ENCODE peak calls at places on chromosomes 5 and 9, in seven cellular contexts. One of them, this sample, is unnamed.

GRCh38 chr5:114949001-114949400 is 220.7 kb downstream of the TRIM36 start:
- DNase-seq in HT-29: no peak
- DNase-seq in T-helper 2 cell: no peak
- DNase-seq in colonic mucosa: no peak
- DNase-seq in HCT116: no peak
- DNase-seq in stimulated activated CD4-positive, alpha-beta T cell treated with anti-CD3 and anti-CD28 coated beads, Interleukin-12 subunit alpha, Interleukin-12 subunit beta, amount 100 ng/mL, for 48 hours: no peak
- DNase-seq in ascending aorta: no peak
- DNase-seq in this sample: no peak

GRCh38 chr5:82163459-82164108 is 114.6 kb downstream of the RPS23 start:
- DNase-seq in HT-29: peak
- DNase-seq in T-helper 2 cell: no peak
- DNase-seq in colonic mucosa: no peak
- DNase-seq in HCT116: no peak
- DNase-seq in stimulated activated CD4-positive, alpha-beta T cell treated with anti-CD3 and anti-CD28 coated beads, Interleukin-12 subunit alpha, Interleukin-12 subunit beta, amount 100 ng/mL, for 48 hours: no peak
- DNase-seq in ascending aorta: no peak
- DNase-seq in this sample: no peak

GRCh38 chr5:157222506-157223230 is 42.0 kb downstream of the ITK start:
- DNase-seq in HT-29: no peak
- DNase-seq in T-helper 2 cell: peak
- DNase-seq in colonic mucosa: no peak
- DNase-seq in HCT116: no peak
- DNase-seq in stimulated activated CD4-positive, alpha-beta T cell treated with anti-CD3 and anti-CD28 coated beads, Interleukin-12 subunit alpha, Interleukin-12 subunit beta, amount 100 ng/mL, for 48 hours: peak
- DNase-seq in ascending aorta: no peak
- DNase-seq in this sample: peak

GRCh38 chr5:150356575-150357284 is 767 bp upstream of the TCOF1 start:
- DNase-seq in HT-29: no peak
- DNase-seq in T-helper 2 cell: no peak
- DNase-seq in colonic mucosa: peak
- DNase-seq in HCT116: no peak
- DNase-seq in stimulated activated CD4-positive, alpha-beta T cell treated with anti-CD3 and anti-CD28 coated beads, Interleukin-12 subunit alpha, Interleukin-12 subunit beta, amount 100 ng/mL, for 48 hours: no peak
- DNase-seq in ascending aorta: no peak
- DNase-seq in this sample: no peak

GRCh38 chr9:129811967-129812363 is 9.0 kb downstream of the TOR1B start:
- DNase-seq in HT-29: no peak
- DNase-seq in T-helper 2 cell: no peak
- DNase-seq in colonic mucosa: no peak
- DNase-seq in HCT116: no peak
- DNase-seq in stimulated activated CD4-positive, alpha-beta T cell treated with anti-CD3 and anti-CD28 coated beads, Interleukin-12 subunit alpha, Interleukin-12 subunit beta, amount 100 ng/mL, for 48 hours: no peak
- DNase-seq in ascending aorta: no peak
- DNase-seq in this sample: no peak

GRCh38 chr9:109560470-109561132 is 62.5 kb upstream of the PTPN3 start:
- DNase-seq in HT-29: peak
- DNase-seq in T-helper 2 cell: no peak
- DNase-seq in colonic mucosa: no peak
- DNase-seq in HCT116: peak
- DNase-seq in stimulated activated CD4-positive, alpha-beta T cell treated with anti-CD3 and anti-CD28 coated beads, Interleukin-12 subunit alpha, Interleukin-12 subunit beta, amount 100 ng/mL, for 48 hours: no peak
- DNase-seq in ascending aorta: peak
- DNase-seq in this sample: no peak

GRCh38 chr9:129665008-129665771 is at the start of gene PRRX2:
- DNase-seq in HT-29: no peak
- DNase-seq in T-helper 2 cell: no peak
- DNase-seq in colonic mucosa: no peak
- DNase-seq in HCT116: no peak
- DNase-seq in stimulated activated CD4-positive, alpha-beta T cell treated with anti-CD3 and anti-CD28 coated beads, Interleukin-12 subunit alpha, Interleukin-12 subunit beta, amount 100 ng/mL, for 48 hours: no peak
- DNase-seq in ascending aorta: peak
- DNase-seq in this sample: peak

GRCh38 chr5:112109331-112109993 is 309.6 kb downstream of the EPB41L4A start:
- DNase-seq in HT-29: peak
- DNase-seq in T-helper 2 cell: no peak
- DNase-seq in colonic mucosa: peak
- DNase-seq in HCT116: peak
- DNase-seq in stimulated activated CD4-positive, alpha-beta T cell treated with anti-CD3 and anti-CD28 coated beads, Interleukin-12 subunit alpha, Interleukin-12 subunit beta, amount 100 ng/mL, for 48 hours: no peak
- DNase-seq in ascending aorta: no peak
- DNase-seq in this sample: peak

GRCh38 chr9:98357921-98358535 is 102.6 kb upstream of the TBC1D2 start:
- DNase-seq in HT-29: no peak
- DNase-seq in T-helper 2 cell: no peak
- DNase-seq in colonic mucosa: no peak
- DNase-seq in HCT116: no peak
- DNase-seq in stimulated activated CD4-positive, alpha-beta T cell treated with anti-CD3 and anti-CD28 coated beads, Interleukin-12 subunit alpha, Interleukin-12 subunit beta, amount 100 ng/mL, for 48 hours: no peak
- DNase-seq in ascending aorta: no peak
- DNase-seq in this sample: no peak

GRCh38 chr5:169979871-169980270 is 424 bp downstream of the INSYN2B start:
- DNase-seq in HT-29: no peak
- DNase-seq in T-helper 2 cell: no peak
- DNase-seq in colonic mucosa: no peak
- DNase-seq in HCT116: no peak
- DNase-seq in stimulated activated CD4-positive, alpha-beta T cell treated with anti-CD3 and anti-CD28 coated beads, Interleukin-12 subunit alpha, Interleukin-12 subunit beta, amount 100 ng/mL, for 48 hours: no peak
- DNase-seq in ascending aorta: no peak
- DNase-seq in this sample: no peak

GRCh38 chr9:93673844-93674334 is 97.5 kb downstream of the PHF2 start:
- DNase-seq in HT-29: no peak
- DNase-seq in T-helper 2 cell: no peak
- DNase-seq in colonic mucosa: peak
- DNase-seq in HCT116: no peak
- DNase-seq in stimulated activated CD4-positive, alpha-beta T cell treated with anti-CD3 and anti-CD28 coated beads, Interleukin-12 subunit alpha, Interleukin-12 subunit beta, amount 100 ng/mL, for 48 hours: no peak
- DNase-seq in ascending aorta: peak
- DNase-seq in this sample: no peak

GRCh38 chr5:79577693-79578092 is 34.5 kb upstream of the TENT2 start:
- DNase-seq in HT-29: no peak
- DNase-seq in T-helper 2 cell: no peak
- DNase-seq in colonic mucosa: no peak
- DNase-seq in HCT116: no peak
- DNase-seq in stimulated activated CD4-positive, alpha-beta T cell treated with anti-CD3 and anti-CD28 coated beads, Interleukin-12 subunit alpha, Interleukin-12 subunit beta, amount 100 ng/mL, for 48 hours: no peak
- DNase-seq in ascending aorta: no peak
- DNase-seq in this sample: no peak